ENCODE peak calls at places on chromosomes 2 and 18, in four cellular contexts. G, V, M and J are unnamed samples. For H3K4me1, the result is how much of the 10 kb centered on the place peaks cover.

GRCh38 chr2:224594840-224595239 is 9.7 kb upstream of the CUL3 start:
- DNase-seq in G (no peak), V (no peak), M (no peak), J (no peak)

GRCh38 chr2:189411860-189412259 is 29.4 kb upstream of the WDR75 start:
- DNase-seq in M (no peak), V (no peak), G (no peak), J (peak)

GRCh38 chr18:54983041-54983686 is 23.9 kb upstream of the CCDC68 start:
- DNase-seq in V (no peak), G (no peak), M (no peak), J (no peak)

GRCh38 chr2:240216197-240216596 is 75.7 kb upstream of the OTOS start:
- DNase-seq in M (no peak), V (peak), G (no peak), J (no peak)

GRCh38 chr18:6056171-6056932 is 161.0 kb upstream of the TMEM200C start:
- DNase-seq in V (no peak), G (no peak), M (no peak), J (peak)

GRCh38 chr18:59420244-59420643 is 61.2 kb upstream of the LMAN1 start:
- DNase-seq in V (no peak), G (no peak), M (no peak), J (no peak)

GRCh38 chr2:183063083-183063482 is 15.5 kb upstream of the DUSP19 start:
- DNase-seq in V (no peak), G (no peak), M (no peak), J (no peak)

GRCh38 chr2:128329607-128330006 is 10.9 kb upstream of the HS6ST1 start:
- DNase-seq in V (no peak), G (no peak), M (no peak), J (no peak)

GRCh38 chr2:38978908-38979307 is 89.2 kb downstream of the ARHGEF33 start:
- DNase-seq in G (no peak), M (no peak), V (no peak), J (no peak)
- H3K4me1 ChIP-seq in G (under half), M (under half), V (under half), J (under half)

DNA sequence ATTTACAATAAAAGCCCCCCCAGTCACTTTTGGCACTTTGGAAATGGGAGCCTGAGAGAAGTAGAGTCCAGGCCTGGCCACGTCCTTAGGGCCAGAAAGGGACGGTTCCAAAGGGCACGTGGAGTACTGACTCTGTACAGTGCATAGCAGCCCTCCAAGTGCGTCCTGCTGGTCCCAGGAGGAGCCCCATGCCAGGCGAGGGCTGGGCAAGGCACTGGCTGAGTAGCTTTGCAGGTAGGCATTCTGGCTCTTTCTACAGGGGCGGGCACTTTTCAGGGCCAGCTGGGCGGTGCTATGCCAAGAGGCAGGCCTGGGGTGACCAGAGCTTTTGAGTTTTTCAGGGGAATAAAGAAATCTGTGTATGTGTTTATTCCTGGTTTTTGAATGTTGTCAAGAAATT is 15.5 kb upstream of the GLI2 start:
- DNase-seq in V (no peak), M (no peak), G (no peak), J (no peak)
- H3K4me1 ChIP-seq in V (under half), M (under half), G (under half), J (under half)

GRCh38 chr2:99478632-99479031 is 11.2 kb downstream of the REV1 start:
- DNase-seq in G (no peak), M (no peak), V (no peak), J (no peak)

GRCh38 chr2:99473496-99474083 is 16.2 kb downstream of the REV1 start:
- DNase-seq in M (no peak), G (no peak), V (no peak), J (no peak)

GRCh38 chr2:99480390-99480789 is 9.4 kb downstream of the REV1 start:
- DNase-seq in V (no peak), G (no peak), M (no peak), J (no peak)

GRCh38 chr2:99476629-99477028 is 13.2 kb downstream of the REV1 start:
- DNase-seq in V (no peak), M (no peak), G (no peak), J (no peak)

GRCh38 chr2:99477054-99477453 is 12.8 kb downstream of the REV1 start:
- DNase-seq in M (no peak), V (no peak), G (no peak), J (no peak)
- H3K4me1 ChIP-seq in M (under half), V (under half), G (half or more), J (under half)

GRCh38 chr2:9630001-9630749 is 622 bp downstream of the YWHAQ start:
- DNase-seq in M (peak), V (peak), G (peak), J (peak)
- H3K4me1 ChIP-seq in M (under half), V (under half), G (half or more), J (under half)

GRCh38 chr2:217935245-217935879 is 67.4 kb downstream of the TNS1 start:
- DNase-seq in M (no peak), G (peak), V (peak), J (no peak)

GRCh38 chr2:217937446-217937845 is 65.3 kb downstream of the TNS1 start:
- DNase-seq in M (no peak), G (peak), V (peak), J (no peak)

GRCh38 chr2:217938038-217938437 is 64.8 kb downstream of the TNS1 start:
- DNase-seq in G (peak), V (peak), M (no peak), J (no peak)

GRCh38 chr2:217935901-217936684 is 66.7 kb downstream of the TNS1 start:
- DNase-seq in G (peak), M (no peak), V (peak), J (no peak)

GRCh38 chr2:217936952-217937351 is 65.8 kb downstream of the TNS1 start:
- DNase-seq in V (peak), G (no peak), M (no peak), J (no peak)
- H3K4me1 ChIP-seq in V (half or more), G (half or more), M (half or more), J (half or more)

GRCh38 chr2:26767894-26768487 is 3.9 kb downstream of the SLC35F6 start:
- DNase-seq in M (no peak), G (no peak), V (no peak), J (no peak)
- H3K4me1 ChIP-seq in M (under half), G (half or more), V (under half), J (under half)

DNA sequence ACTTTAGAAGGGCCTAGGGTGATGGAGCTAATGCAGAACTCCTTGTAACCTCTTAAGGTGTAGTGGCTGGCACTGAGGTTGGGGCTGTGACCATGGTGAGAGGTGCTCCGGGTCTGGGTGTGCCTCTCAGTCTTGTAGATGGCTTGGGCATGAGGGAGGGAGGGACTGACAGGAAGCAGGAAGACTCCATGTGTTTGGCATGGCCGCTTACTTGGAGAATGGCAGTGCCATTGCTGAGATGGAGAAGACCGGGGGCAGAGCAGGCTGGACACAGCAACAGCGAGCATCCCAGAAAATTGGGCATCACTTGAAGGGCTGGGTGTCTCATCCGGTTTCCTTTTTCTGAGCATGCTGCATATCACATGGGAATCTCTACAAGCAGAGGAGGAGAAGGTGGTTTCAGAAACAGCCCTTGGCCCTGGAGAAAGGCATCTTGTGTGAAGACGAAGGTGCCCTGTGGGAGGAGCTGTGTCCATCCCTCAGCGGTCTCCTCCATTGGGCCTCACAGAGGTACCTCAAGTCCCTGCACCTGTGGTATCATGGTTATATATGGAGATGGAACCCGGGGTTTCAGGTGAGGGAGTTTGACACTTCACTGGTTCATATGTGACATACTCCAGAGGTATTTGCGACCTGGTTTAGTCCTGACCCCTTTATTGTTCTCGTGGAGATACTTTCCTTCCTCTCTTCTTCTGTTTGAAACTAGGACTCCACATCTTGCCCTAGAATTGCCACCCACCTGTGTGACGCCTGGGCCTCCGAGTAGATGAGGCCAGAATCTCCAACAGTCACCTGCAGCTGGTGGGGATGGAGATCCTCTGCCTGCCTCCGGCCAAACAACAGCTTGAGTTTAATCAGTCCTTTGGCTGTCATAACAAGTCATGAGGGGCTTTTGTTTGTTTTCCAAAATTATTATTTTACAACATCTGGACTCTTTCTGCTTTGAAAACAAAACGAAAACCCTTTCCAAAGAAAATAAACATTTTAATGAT is 45.6 kb downstream of the INPP4A start:
- DNase-seq in V (no peak), M (no peak), G (no peak), J (no peak)
- H3K4me1 ChIP-seq in V (under half), M (under half), G (under half), J (under half)

GRCh38 chr2:10212827-10213226 is 89.9 kb upstream of the HPCAL1 start:
- DNase-seq in G (no peak), V (no peak), M (no peak), J (no peak)
- H3K4me1 ChIP-seq in G (under half), V (under half), M (under half), J (under half)